ENCODE peak calls at places on chromosome 11, in six cellular contexts. G is BJ; C is CD8-positive, alpha-beta memory T cell; A is A549; Y is heart right ventricle; U is tibial nerve. R is an unnamed sample.

GRCh38 chr11:3202305-3202704 is 16.3 kb downstream of the MRGPRG start:
- DNase-seq in G (no peak), C (no peak), A (no peak), Y (no peak), U (no peak), R (no peak)

GRCh38 chr11:121367434-121367833 is 74.9 kb downstream of the SC5D start:
- DNase-seq in G (no peak), C (no peak), A (no peak), Y (no peak), U (no peak), R (peak; percentile 95)

GRCh38 chr11:67504950-67505561 is at the start of gene PITPNM1:
- DNase-seq in G (no peak), C (peak; percentile 72), A (peak; percentile 62), Y (peak; percentile 78), U (peak; percentile 41), R (peak; percentile 81)

GRCh38 chr11:121514998-121515671 is 62.4 kb upstream of the SORL1-AS1 start:
- DNase-seq in G (no peak), C (no peak), A (no peak), Y (no peak), U (no peak), R (no peak)

GRCh38 chr11:12192796-12193514 is 82.6 kb downstream of the MICAL2 start:
- DNase-seq in G (no peak), C (no peak), A (no peak), Y (no peak), U (no peak), R (no peak)

GRCh38 chr11:93081694-93082093 is 112.2 kb downstream of the MTNR1B start:
- DNase-seq in G (no peak), C (no peak), A (no peak), Y (no peak), U (no peak), R (no peak)

GRCh38 chr11:122843281-122844150 is 5.2 kb downstream of the CRTAM start:
- DNase-seq in G (no peak), C (peak; percentile 45), A (no peak), Y (no peak), U (no peak), R (no peak)

GRCh38 chr11:76730887-76731286 is 52.3 kb upstream of the TSKU start:
- DNase-seq in G (no peak), C (no peak), A (no peak), Y (no peak), U (no peak), R (no peak)

GRCh38 chr11:1975185-1975584 is 22.5 kb downstream of the H19 start:
- DNase-seq in G (no peak), C (no peak), A (no peak), Y (no peak), U (no peak), R (no peak)

GRCh38 chr11:13826505-13827278 is 135.8 kb upstream of the SPON1 start:
- DNase-seq in G (no peak), C (no peak), A (no peak), Y (no peak), U (no peak), R (no peak)

GRCh38 chr11:61694971-61695706 is 14.9 kb downstream of the DAGLA start:
- DNase-seq in G (no peak), C (no peak), A (no peak), Y (peak; percentile 35), U (no peak), R (no peak)

GRCh38 chr11:9664276-9665171 is 647 bp downstream of the SWAP70 start:
- DNase-seq in G (no peak), C (no peak), A (peak; percentile 58), Y (peak; percentile 39), U (peak; percentile 50), R (peak; percentile 75)

GRCh38 chr11:2518112-2518982 is 73.5 kb downstream of the KCNQ1 start:
- DNase-seq in G (no peak), C (no peak), A (no peak), Y (no peak), U (no peak), R (no peak)

GRCh38 chr11:23923357-23923756 is 573.5 kb upstream of the LUZP2 start:
- DNase-seq in G (no peak), C (no peak), A (no peak), Y (no peak), U (no peak), R (no peak)

GRCh38 chr11:118621071-118621815 is 13.8 kb downstream of the PHLDB1 start:
- DNase-seq in G (no peak), C (no peak), A (no peak), Y (peak; percentile 93), U (peak; percentile 85), R (no peak)

DNA sequence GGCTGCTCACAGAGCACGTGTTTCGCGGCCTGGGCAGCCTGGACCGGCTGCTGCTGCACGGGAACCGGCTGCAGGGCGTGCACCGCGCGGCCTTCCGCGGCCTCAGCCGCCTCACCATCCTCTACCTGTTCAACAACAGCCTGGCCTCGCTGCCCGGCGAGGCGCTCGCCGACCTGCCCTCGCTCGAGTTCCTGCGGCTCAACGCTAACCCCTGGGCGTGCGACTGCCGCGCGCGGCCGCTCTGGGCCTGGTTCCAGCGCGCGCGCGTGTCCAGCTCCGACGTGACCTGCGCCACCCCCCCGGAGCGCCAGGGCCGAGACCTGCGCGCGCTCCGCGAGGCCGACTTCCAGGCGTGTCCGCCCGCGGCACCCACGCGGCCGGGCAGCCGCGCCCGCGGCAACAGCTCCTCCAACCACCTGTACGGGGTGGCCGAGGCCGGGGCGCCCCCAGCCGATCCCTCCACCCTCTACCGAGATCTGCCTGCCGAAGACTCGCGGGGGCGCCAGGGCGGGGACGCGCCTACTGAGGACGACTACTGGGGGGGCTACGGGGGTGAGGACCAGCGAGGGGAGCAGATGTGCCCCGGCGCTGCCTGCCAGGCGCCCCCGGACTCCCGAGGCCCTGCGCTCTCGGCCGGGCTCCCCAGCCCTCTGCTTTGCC is 16.0 kb downstream of the RTN4RL2 start:
- DNase-seq in G (no peak), C (peak; percentile 12), A (no peak), Y (no peak), U (no peak), R (no peak)
- H3K4me3 ChIP-seq in G (peak overlapping the region; percentile 38), C (peak overlapping the region; percentile 47), A (peak overlapping the region; percentile 26), Y (peak overlapping the region; percentile 46), U (peak overlapping the region; percentile 29), R (no peak overlapping the region)

DNA sequence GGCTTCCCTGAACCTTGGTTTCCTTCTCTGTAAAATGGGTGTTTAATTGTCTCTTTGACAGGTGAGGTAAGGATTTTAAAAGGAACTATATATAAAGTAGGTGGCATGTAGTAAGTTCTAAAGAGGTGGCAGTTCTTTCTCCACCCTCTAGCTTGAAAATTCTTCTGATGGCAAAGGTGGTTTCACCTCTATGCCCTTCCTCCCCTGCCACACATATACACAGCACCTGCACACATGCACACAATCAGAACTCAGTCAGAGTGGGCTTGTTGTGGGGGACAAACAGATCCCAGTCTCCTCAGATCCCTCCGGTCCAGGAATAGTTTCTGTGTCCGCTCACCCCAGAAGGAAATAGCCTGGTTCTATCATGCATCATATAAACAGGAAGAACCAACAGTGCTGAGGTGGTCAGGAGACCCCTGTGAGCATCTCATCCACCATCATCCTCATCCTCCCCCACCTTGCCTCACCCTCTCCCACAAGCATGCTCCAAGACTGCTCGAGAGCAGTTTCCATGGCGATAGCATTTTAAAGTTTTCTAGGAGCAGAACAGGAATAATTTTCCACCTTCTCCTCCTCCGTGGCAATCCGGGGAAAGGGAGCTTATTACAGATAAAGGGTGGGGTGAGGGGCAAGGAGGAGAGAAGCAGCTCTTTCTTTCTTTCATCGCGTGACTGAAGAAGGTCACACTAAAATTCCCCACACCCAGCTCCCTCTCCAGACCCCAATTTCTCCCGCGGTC is 123.6 kb downstream of the CHST1 start:
- DNase-seq in G (no peak), C (no peak), A (no peak), Y (no peak), U (no peak), R (no peak)
- H3K4me3 ChIP-seq in G (no peak overlapping the region), C (no peak overlapping the region), A (no peak overlapping the region), Y (no peak overlapping the region), U (no peak overlapping the region), R (no peak overlapping the region)

GRCh38 chr11:103601230-103601846 is 435.1 kb upstream of the DDI1 start:
- DNase-seq in G (no peak), C (no peak), A (peak; percentile 56), Y (peak; percentile 11), U (peak; percentile 24), R (peak; percentile 36)

GRCh38 chr11:103604310-103604709 is 432.1 kb upstream of the DDI1 start:
- DNase-seq in G (no peak), C (no peak), A (no peak), Y (no peak), U (no peak), R (no peak)

GRCh38 chr11:103608566-103608965 is 427.9 kb upstream of the DDI1 start:
- DNase-seq in G (no peak), C (no peak), A (no peak), Y (no peak), U (no peak), R (no peak)

DNA sequence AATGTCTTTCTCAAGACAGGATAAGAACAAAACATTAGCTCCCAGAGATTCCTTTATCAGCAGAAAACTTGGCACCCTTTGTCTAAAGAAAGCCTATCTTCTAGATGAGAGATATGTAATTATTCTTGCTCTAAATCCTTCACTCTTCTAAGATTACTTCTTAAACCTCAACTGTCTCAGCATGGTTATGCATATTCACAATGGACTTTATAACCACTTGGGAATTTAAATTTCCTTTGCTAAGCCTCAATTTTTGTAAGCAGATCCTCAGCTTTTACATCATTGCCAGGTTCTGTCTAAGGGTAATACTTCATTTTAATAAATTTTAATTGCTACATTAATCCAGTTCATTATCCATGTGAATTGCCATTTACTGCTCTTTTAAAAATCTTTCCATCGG is 433.6 kb upstream of the DDI1 start:
- DNase-seq in G (no peak), C (no peak), A (no peak), Y (no peak), U (no peak), R (no peak)
- H3K4me3 ChIP-seq in G (no peak overlapping the region), C (no peak overlapping the region), A (no peak overlapping the region), Y (no peak overlapping the region), U (no peak overlapping the region), R (no peak overlapping the region)

GRCh38 chr11:32597914-32598313 is 14.3 kb downstream of the EIF3M start:
- DNase-seq in G (no peak), C (no peak), A (no peak), Y (no peak), U (no peak), R (no peak)
- H3K4me3 ChIP-seq in G (no peak overlapping the region), C (no peak overlapping the region), A (no peak overlapping the region), Y (no peak overlapping the region), U (no peak overlapping the region), R (no peak overlapping the region)

R was measured in OCI-LY7.